ENCODE peak calls at places on chromosome 13, in eight cellular contexts. F is activated CD4-positive, alpha-beta memory T cell treated with anti-CD3 and anti-CD28 coated beads for 36 hours; U is astrocyte of the hippocampus; V is non-pigmented ciliary epithelial cell; B is fibroblast of pulmonary artery; J is ACHN; S is NCI-H446 treated with DMSO at 0.1 percent for 48 hours; W is amniotic stem cell. T is an unnamed sample.

GRCh38 chr13:24184265-24184841 is 23.8 kb downstream of the SPATA13 start:
- DNase-seq in F (no peak), U (no peak), V (no peak), B (no peak), J (peak), S (no peak), W (no peak), T (no peak)

GRCh38 chr13:85990397-85990796 is 191.2 kb upstream of the SLITRK6 start:
- DNase-seq in F (no peak), U (no peak), V (no peak), B (no peak), J (no peak), S (no peak), W (no peak), T (no peak)

GRCh38 chr13:25232937-25233515 is 54.3 kb downstream of the MTMR6 start:
- DNase-seq in F (no peak), U (peak), V (no peak), B (peak), J (peak), S (peak), W (no peak), T (no peak)

GRCh38 chr13:72953391-72953960 is 105.3 kb upstream of the KLF5 start:
- DNase-seq in F (no peak), U (no peak), V (no peak), B (no peak), J (no peak), S (no peak), W (no peak), T (no peak)

GRCh38 chr13:50081106-50081898 is 66.1 kb downstream of the KCNRG start:
- DNase-seq in F (peak), U (peak), V (no peak), B (no peak), J (no peak), S (no peak), W (no peak), T (no peak)

GRCh38 chr13:79837741-79838450 is 356.9 kb downstream of the NDFIP2 start:
- DNase-seq in F (no peak), U (peak), V (peak), B (peak), J (no peak), S (no peak), W (no peak), T (no peak)

GRCh38 chr13:74866151-74866550 is 615.8 kb downstream of the TBC1D4 start:
- DNase-seq in F (no peak), U (no peak), V (no peak), B (peak), J (no peak), S (no peak), W (no peak), T (no peak)

GRCh38 chr13:110308377-110309158 is 1.5 kb downstream of the COL4A2 start:
- DNase-seq in F (no peak), U (peak), V (no peak), B (peak), J (peak), S (no peak), W (no peak), T (no peak)

GRCh38 chr13:99434258-99434788 is 66.9 kb upstream of the TM9SF2 start:
- DNase-seq in F (peak), U (no peak), V (no peak), B (no peak), J (no peak), S (no peak), W (no peak), T (no peak)

GRCh38 chr13:101773062-101773461 is 320.6 kb downstream of the ITGBL1 start:
- DNase-seq in F (no peak), U (no peak), V (no peak), B (peak), J (no peak), S (no peak), W (no peak), T (no peak)

GRCh38 chr13:102597029-102598015 is 536 bp downstream of the TPP2 start:
- DNase-seq in F (peak), U (peak), V (no peak), B (peak), J (peak), S (no peak), W (peak), T (no peak)

GRCh38 chr13:40149611-40150283 is 494.3 kb downstream of the COG6 start:
- DNase-seq in F (no peak), U (peak), V (peak), B (peak), J (peak), S (peak), W (no peak), T (peak)

T was measured in epithelial cell of prostate.